ENCODE peak calls at places on chromosome 21, in nine cellular contexts. One of them, this sample, is unnamed.
A peak's percentile ranks its signal among the peaks of the same experiment; 100 is the strongest.

GRCh38 chr21:27359141-27359540 is 392.3 kb upstream of the ADAMTS5 start:
- DNase-seq in IMR-90: peak; percentile 42
- DNase-seq in brain microvascular endothelial cell: no peak
- DNase-seq in foreskin fibroblast: peak; percentile 26
- DNase-seq in psoas muscle: no peak
- DNase-seq in cardiac fibroblast: no peak
- DNase-seq in AG04450: peak; percentile 20
- DNase-seq in lower lobe of right lung: no peak
- DNase-seq in right atrium auricular region: no peak
- DNase-seq in this sample: no peak

GRCh38 chr21:26966978-26967913 is at the start of gene ADAMTS5:
- DNase-seq in foreskin fibroblast: peak; percentile 75
- DNase-seq in IMR-90: peak; percentile 69
- DNase-seq in right atrium auricular region: peak; percentile 71
- DNase-seq in cardiac fibroblast: peak; percentile 81
- DNase-seq in AG04450: no peak
- DNase-seq in brain microvascular endothelial cell: peak; percentile 58
- DNase-seq in psoas muscle: peak; percentile 68
- DNase-seq in lower lobe of right lung: peak; percentile 47
- DNase-seq in this sample: no peak

GRCh38 chr21:27062441-27062840 is 95.6 kb upstream of the ADAMTS5 start:
- DNase-seq in right atrium auricular region: no peak
- DNase-seq in foreskin fibroblast: no peak
- DNase-seq in psoas muscle: no peak
- DNase-seq in brain microvascular endothelial cell: no peak
- DNase-seq in AG04450: no peak
- DNase-seq in lower lobe of right lung: no peak
- DNase-seq in IMR-90: no peak
- DNase-seq in cardiac fibroblast: no peak
- DNase-seq in this sample: no peak

GRCh38 chr21:34511787-34512451 is at the start of gene KCNE1:
- DNase-seq in lower lobe of right lung: peak; percentile 79
- DNase-seq in brain microvascular endothelial cell: no peak
- DNase-seq in psoas muscle: no peak
- DNase-seq in IMR-90: no peak
- DNase-seq in AG04450: no peak
- DNase-seq in cardiac fibroblast: peak; percentile 66
- DNase-seq in foreskin fibroblast: peak; percentile 57
- DNase-seq in right atrium auricular region: peak; percentile 71
- DNase-seq in this sample: no peak

GRCh38 chr21:18940791-18941190 is 537.2 kb upstream of the TMPRSS15 start:
- DNase-seq in AG04450: no peak
- DNase-seq in lower lobe of right lung: no peak
- DNase-seq in psoas muscle: no peak
- DNase-seq in brain microvascular endothelial cell: no peak
- DNase-seq in cardiac fibroblast: no peak
- DNase-seq in IMR-90: no peak
- DNase-seq in foreskin fibroblast: no peak
- DNase-seq in right atrium auricular region: no peak
- DNase-seq in this sample: no peak

GRCh38 chr21:36994501-36995189 is 11.9 kb upstream of the RIPPLY3 start:
- DNase-seq in right atrium auricular region: no peak
- DNase-seq in foreskin fibroblast: no peak
- DNase-seq in psoas muscle: no peak
- DNase-seq in brain microvascular endothelial cell: no peak
- DNase-seq in IMR-90: no peak
- DNase-seq in cardiac fibroblast: no peak
- DNase-seq in lower lobe of right lung: no peak
- DNase-seq in AG04450: no peak
- DNase-seq in this sample: no peak

GRCh38 chr21:31161157-31161556 is 122.9 kb upstream of the KRTAP19-8 start:
- DNase-seq in brain microvascular endothelial cell: no peak
- DNase-seq in IMR-90: peak; percentile 15
- DNase-seq in AG04450: no peak
- DNase-seq in right atrium auricular region: no peak
- DNase-seq in lower lobe of right lung: no peak
- DNase-seq in psoas muscle: no peak
- DNase-seq in cardiac fibroblast: no peak
- DNase-seq in foreskin fibroblast: peak; percentile 36
- DNase-seq in this sample: no peak

GRCh38 chr21:35861656-35862055 is 198.7 kb downstream of the SETD4 start:
- DNase-seq in lower lobe of right lung: no peak
- DNase-seq in cardiac fibroblast: no peak
- DNase-seq in foreskin fibroblast: peak; percentile 80
- DNase-seq in psoas muscle: no peak
- DNase-seq in IMR-90: peak; percentile 13
- DNase-seq in brain microvascular endothelial cell: no peak
- DNase-seq in AG04450: no peak
- DNase-seq in right atrium auricular region: no peak
- DNase-seq in this sample: no peak

GRCh38 chr21:36589352-36589971 is 109.5 kb upstream of the SIM2 start:
- DNase-seq in AG04450: no peak
- DNase-seq in foreskin fibroblast: peak; percentile 20
- DNase-seq in brain microvascular endothelial cell: peak; percentile 27
- DNase-seq in IMR-90: peak; percentile 27
- DNase-seq in psoas muscle: peak; percentile 45
- DNase-seq in cardiac fibroblast: peak; percentile 65
- DNase-seq in lower lobe of right lung: peak; percentile 53
- DNase-seq in right atrium auricular region: no peak
- DNase-seq in this sample: peak; percentile 22

GRCh38 chr21:31731802-31732537 is at the start of gene SCAF4:
- DNase-seq in lower lobe of right lung: peak; percentile 94
- DNase-seq in AG04450: peak; percentile 50
- DNase-seq in right atrium auricular region: peak; percentile 86
- DNase-seq in brain microvascular endothelial cell: peak; percentile 81
- DNase-seq in psoas muscle: peak; percentile 92
- DNase-seq in cardiac fibroblast: peak; percentile 88
- DNase-seq in foreskin fibroblast: peak; percentile 88
- DNase-seq in IMR-90: peak; percentile 87
- DNase-seq in this sample: peak; percentile 85

GRCh38 chr21:16125274-16125673 is 395.5 kb downstream of the USP25 start:
- DNase-seq in lower lobe of right lung: no peak
- DNase-seq in foreskin fibroblast: peak; percentile 61
- DNase-seq in AG04450: no peak
- DNase-seq in cardiac fibroblast: peak; percentile 4
- DNase-seq in psoas muscle: no peak
- DNase-seq in brain microvascular endothelial cell: no peak
- DNase-seq in IMR-90: no peak
- DNase-seq in right atrium auricular region: no peak
- DNase-seq in this sample: no peak

GRCh38 chr21:23308741-23309140 is 2298.5 kb downstream of the MRPL39 start:
- DNase-seq in brain microvascular endothelial cell: no peak
- DNase-seq in IMR-90: no peak
- DNase-seq in right atrium auricular region: no peak
- DNase-seq in AG04450: no peak
- DNase-seq in lower lobe of right lung: no peak
- DNase-seq in cardiac fibroblast: no peak
- DNase-seq in psoas muscle: no peak
- DNase-seq in foreskin fibroblast: no peak
- DNase-seq in this sample: no peak

GRCh38 chr21:42764443-42764760 is 111.0 kb downstream of the PDE9A start:
- DNase-seq in foreskin fibroblast: no peak
- DNase-seq in cardiac fibroblast: no peak
- DNase-seq in AG04450: no peak
- DNase-seq in IMR-90: no peak
- DNase-seq in right atrium auricular region: no peak
- DNase-seq in brain microvascular endothelial cell: no peak
- DNase-seq in psoas muscle: no peak
- DNase-seq in lower lobe of right lung: peak; percentile 27
- DNase-seq in this sample: no peak

GRCh38 chr21:35303085-35303484 is 254.0 kb upstream of the RUNX1 start:
- DNase-seq in brain microvascular endothelial cell: peak; percentile 92
- DNase-seq in AG04450: peak; percentile 66
- DNase-seq in psoas muscle: no peak
- DNase-seq in lower lobe of right lung: no peak
- DNase-seq in IMR-90: peak; percentile 93
- DNase-seq in foreskin fibroblast: peak; percentile 90
- DNase-seq in right atrium auricular region: no peak
- DNase-seq in cardiac fibroblast: peak; percentile 94
- DNase-seq in this sample: no peak

GRCh38 chr21:26055010-26055409 is 115.6 kb downstream of the APP start:
- DNase-seq in cardiac fibroblast: no peak
- DNase-seq in psoas muscle: no peak
- DNase-seq in IMR-90: no peak
- DNase-seq in AG04450: no peak
- DNase-seq in brain microvascular endothelial cell: no peak
- DNase-seq in lower lobe of right lung: no peak
- DNase-seq in right atrium auricular region: no peak
- DNase-seq in foreskin fibroblast: no peak
- DNase-seq in this sample: no peak

GRCh38 chr21:32916088-32916487 is 109.6 kb upstream of the OLIG2 start:
- DNase-seq in psoas muscle: no peak
- DNase-seq in AG04450: no peak
- DNase-seq in foreskin fibroblast: no peak
- DNase-seq in cardiac fibroblast: no peak
- DNase-seq in brain microvascular endothelial cell: no peak
- DNase-seq in IMR-90: no peak
- DNase-seq in right atrium auricular region: no peak
- DNase-seq in lower lobe of right lung: no peak
- DNase-seq in this sample: no peak
- H3K4me3 ChIP-seq in psoas muscle: no peak overlapping the region
- H3K4me3 ChIP-seq in AG04450: no peak overlapping the region
- H3K4me3 ChIP-seq in foreskin fibroblast: no peak overlapping the region
- H3K4me3 ChIP-seq in cardiac fibroblast: no peak overlapping the region
- H3K4me3 ChIP-seq in brain microvascular endothelial cell: no peak overlapping the region
- H3K4me3 ChIP-seq in IMR-90: no peak overlapping the region
- H3K4me3 ChIP-seq in right atrium auricular region: no peak overlapping the region
- H3K4me3 ChIP-seq in lower lobe of right lung: no peak overlapping the region
- H3K4me3 ChIP-seq in this sample: no peak overlapping the region

DNA sequence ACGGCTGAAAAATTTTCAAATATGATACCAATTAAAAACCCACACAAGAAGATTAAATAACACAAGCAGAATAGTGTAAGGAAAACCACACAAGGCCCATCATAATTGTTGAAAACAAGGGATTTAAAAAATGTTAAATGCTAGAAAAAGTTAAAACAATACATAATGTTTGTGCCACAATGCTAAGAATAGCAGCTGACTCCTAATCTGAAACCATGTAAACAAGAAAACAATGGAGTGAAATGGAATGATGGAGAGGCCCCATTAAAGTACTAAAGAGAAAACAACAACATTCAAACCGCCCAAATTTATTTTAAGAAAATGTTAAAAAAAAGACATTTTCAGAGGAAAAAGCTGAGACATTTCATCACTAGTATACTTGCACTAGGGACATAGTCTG is 663.6 kb upstream of the NCAM2 start:
- DNase-seq in foreskin fibroblast: no peak
- DNase-seq in AG04450: no peak
- DNase-seq in brain microvascular endothelial cell: no peak
- DNase-seq in cardiac fibroblast: no peak
- DNase-seq in IMR-90: no peak
- DNase-seq in psoas muscle: no peak
- DNase-seq in lower lobe of right lung: no peak
- DNase-seq in right atrium auricular region: no peak
- DNase-seq in this sample: no peak
- H3K4me3 ChIP-seq in foreskin fibroblast: no peak overlapping the region
- H3K4me3 ChIP-seq in AG04450: no peak overlapping the region
- H3K4me3 ChIP-seq in brain microvascular endothelial cell: no peak overlapping the region
- H3K4me3 ChIP-seq in cardiac fibroblast: no peak overlapping the region
- H3K4me3 ChIP-seq in IMR-90: no peak overlapping the region
- H3K4me3 ChIP-seq in psoas muscle: no peak overlapping the region
- H3K4me3 ChIP-seq in lower lobe of right lung: no peak overlapping the region
- H3K4me3 ChIP-seq in right atrium auricular region: no peak overlapping the region
- H3K4me3 ChIP-seq in this sample: no peak overlapping the region

GRCh38 chr21:45640888-45641479 is 2.5 kb upstream of the PCBP3 start:
- DNase-seq in AG04450: no peak
- DNase-seq in right atrium auricular region: no peak
- DNase-seq in lower lobe of right lung: no peak
- DNase-seq in brain microvascular endothelial cell: peak; percentile 61
- DNase-seq in psoas muscle: no peak
- DNase-seq in IMR-90: peak; percentile 18
- DNase-seq in foreskin fibroblast: peak; percentile 53
- DNase-seq in cardiac fibroblast: peak; percentile 79
- DNase-seq in this sample: no peak

GRCh38 chr21:45644041-45644906 is 749 bp downstream of the PCBP3 start:
- DNase-seq in AG04450: no peak
- DNase-seq in foreskin fibroblast: no peak
- DNase-seq in brain microvascular endothelial cell: no peak
- DNase-seq in lower lobe of right lung: no peak
- DNase-seq in psoas muscle: no peak
- DNase-seq in cardiac fibroblast: peak; percentile 33
- DNase-seq in right atrium auricular region: no peak
- DNase-seq in IMR-90: no peak
- DNase-seq in this sample: no peak

GRCh38 chr21:45643021-45643980 is at the start of gene PCBP3:
- DNase-seq in AG04450: peak; percentile 72
- DNase-seq in foreskin fibroblast: peak; percentile 89
- DNase-seq in IMR-90: peak; percentile 89
- DNase-seq in brain microvascular endothelial cell: peak; percentile 93
- DNase-seq in psoas muscle: peak; percentile 89
- DNase-seq in cardiac fibroblast: peak; percentile 96
- DNase-seq in lower lobe of right lung: peak; percentile 99
- DNase-seq in right atrium auricular region: peak; percentile 94
- DNase-seq in this sample: peak; percentile 92

GRCh38 chr21:45641480-45642035 is 2.0 kb upstream of the PCBP3 start:
- DNase-seq in right atrium auricular region: no peak
- DNase-seq in cardiac fibroblast: no peak
- DNase-seq in AG04450: no peak
- DNase-seq in IMR-90: no peak
- DNase-seq in brain microvascular endothelial cell: no peak
- DNase-seq in psoas muscle: no peak
- DNase-seq in lower lobe of right lung: no peak
- DNase-seq in foreskin fibroblast: no peak
- DNase-seq in this sample: no peak

DNA sequence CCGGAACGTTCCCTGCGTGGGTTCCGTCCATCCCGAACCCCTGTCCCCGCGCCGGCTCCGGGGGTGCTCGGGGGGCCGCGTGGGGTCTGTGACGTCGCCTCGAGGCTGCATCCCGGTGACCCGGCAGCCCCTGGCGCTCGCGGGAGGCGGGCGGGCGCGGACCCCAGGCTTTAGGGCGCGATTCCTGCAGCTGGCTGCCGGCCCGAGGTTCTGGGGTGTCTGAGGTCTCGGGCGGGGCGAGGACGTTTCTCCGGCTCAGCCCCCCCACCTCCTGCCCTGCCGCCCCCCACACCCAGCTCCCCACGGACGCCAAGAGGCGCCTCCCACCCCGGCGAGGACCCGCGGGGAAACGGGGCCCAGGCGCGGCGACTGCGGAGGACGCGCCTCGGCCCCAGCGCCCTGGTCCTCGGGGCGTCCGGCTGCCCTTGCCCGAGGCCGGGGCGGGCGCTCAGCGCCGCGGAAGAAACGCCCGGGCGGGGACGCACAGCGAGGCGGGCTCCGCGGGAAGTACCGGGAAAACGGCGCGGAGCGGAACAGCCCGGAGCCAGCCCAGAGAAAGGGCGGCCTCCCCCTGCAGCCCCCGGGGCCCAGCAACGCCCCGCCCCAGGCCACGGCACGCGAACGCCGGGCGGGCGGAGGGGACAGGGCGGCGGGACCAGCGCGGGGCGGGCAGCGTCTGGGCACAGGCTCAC is 1.3 kb upstream of the PCBP3 start:
- DNase-seq in right atrium auricular region: no peak
- DNase-seq in AG04450: no peak
- DNase-seq in psoas muscle: peak; percentile 26
- DNase-seq in foreskin fibroblast: no peak
- DNase-seq in lower lobe of right lung: no peak
- DNase-seq in brain microvascular endothelial cell: no peak
- DNase-seq in IMR-90: no peak
- DNase-seq in cardiac fibroblast: no peak
- DNase-seq in this sample: no peak
- H3K4me3 ChIP-seq in right atrium auricular region: peak overlapping the region; percentile 57
- H3K4me3 ChIP-seq in AG04450: no peak overlapping the region
- H3K4me3 ChIP-seq in psoas muscle: peak overlapping the region; percentile 32
- H3K4me3 ChIP-seq in foreskin fibroblast: no peak overlapping the region
- H3K4me3 ChIP-seq in lower lobe of right lung: peak overlapping the region; percentile 41
- H3K4me3 ChIP-seq in brain microvascular endothelial cell: no peak overlapping the region
- H3K4me3 ChIP-seq in IMR-90: peak overlapping the region; percentile 28
- H3K4me3 ChIP-seq in cardiac fibroblast: no peak overlapping the region
- H3K4me3 ChIP-seq in this sample: peak overlapping the region; percentile 47

GRCh38 chr21:39581414-39581813 is 31.3 kb upstream of the B3GALT5 start:
- DNase-seq in cardiac fibroblast: no peak
- DNase-seq in right atrium auricular region: no peak
- DNase-seq in AG04450: no peak
- DNase-seq in psoas muscle: no peak
- DNase-seq in lower lobe of right lung: no peak
- DNase-seq in brain microvascular endothelial cell: no peak
- DNase-seq in foreskin fibroblast: no peak
- DNase-seq in IMR-90: no peak
- DNase-seq in this sample: no peak
- H3K4me3 ChIP-seq in cardiac fibroblast: no peak overlapping the region
- H3K4me3 ChIP-seq in right atrium auricular region: no peak overlapping the region
- H3K4me3 ChIP-seq in AG04450: no peak overlapping the region
- H3K4me3 ChIP-seq in psoas muscle: no peak overlapping the region
- H3K4me3 ChIP-seq in lower lobe of right lung: no peak overlapping the region
- H3K4me3 ChIP-seq in brain microvascular endothelial cell: no peak overlapping the region
- H3K4me3 ChIP-seq in foreskin fibroblast: no peak overlapping the region
- H3K4me3 ChIP-seq in IMR-90: no peak overlapping the region
- H3K4me3 ChIP-seq in this sample: no peak overlapping the region